ENCODE peak calls at places on chromosomes 4 and X, in eight cellular contexts. G is PC-3; Z is stimulated activated CD8-positive, alpha-beta memory T cell treated with anti-CD3 and anti-CD28 coated beads, Interleukin-4, amount 100 ng/mL, for 4 hours; L is COLO829; Y is HT-29; A is MV-4-11; C is mesendoderm; Q is activated CD4-positive, alpha-beta T cell treated with anti-CD3 and anti-CD28 coated beads for 4 hours. W is an unnamed sample.

GRCh38 chrX:150663061-150663460 is 30.1 kb upstream of the MTMR1 start:
- DNase-seq in G (no peak), Z (no peak), L (no peak), Y (no peak), A (no peak), C (no peak), Q (no peak), W (no peak)

GRCh38 chr4:87973283-87974169 is 2.0 kb upstream of the SPP1 start:
- DNase-seq in G (peak), Z (no peak), L (peak), Y (peak), A (peak), C (peak), Q (no peak), W (peak)

GRCh38 chr4:3302164-3302785 is 9.5 kb downstream of the RGS12 start:
- DNase-seq in G (no peak), Z (peak), L (no peak), Y (no peak), A (no peak), C (no peak), Q (peak), W (peak)

GRCh38 chrX:27619975-27620374 is 29.8 kb downstream of the DCAF8L2 start:
- DNase-seq in G (peak), Z (no peak), L (no peak), Y (peak), A (peak), C (peak), Q (no peak), W (peak)

GRCh38 chr4:149897784-149898183 is 82.1 kb upstream of the IQCM start:
- DNase-seq in G (peak), Z (no peak), L (no peak), Y (peak), A (no peak), C (peak), Q (no peak), W (peak)

GRCh38 chr4:151238477-151238876 is 38.5 kb upstream of the PRSS48 start:
- DNase-seq in G (peak), Z (no peak), L (no peak), Y (peak), A (no peak), C (no peak), Q (no peak), W (no peak)

GRCh38 chr4:165085946-165086345 is 26.7 kb downstream of the TMEM192 start:
- DNase-seq in G (no peak), Z (no peak), L (no peak), Y (no peak), A (no peak), C (no peak), Q (no peak), W (no peak)

GRCh38 chr4:149531861-149532260 is 283.8 kb downstream of the IQCM start:
- DNase-seq in G (peak), Z (no peak), L (no peak), Y (peak), A (peak), C (peak), Q (no peak), W (no peak)

GRCh38 chrX:45479196-45479834 is 278.6 kb upstream of the DIPK2B start:
- DNase-seq in G (peak), Z (no peak), L (no peak), Y (no peak), A (no peak), C (no peak), Q (no peak), W (peak)

GRCh38 chrX:105837227-105837626 is 14.9 kb downstream of the NRK start:
- DNase-seq in G (peak), Z (no peak), L (no peak), Y (no peak), A (no peak), C (no peak), Q (no peak), W (peak)

GRCh38 chr4:37602454-37603069 is 83.6 kb downstream of the RELL1 start:
- DNase-seq in G (no peak), Z (no peak), L (no peak), Y (no peak), A (no peak), C (no peak), Q (no peak), W (no peak)

GRCh38 chrX:13357925-13358324 is 38.1 kb upstream of the ATXN3L start:
- DNase-seq in G (no peak), Z (no peak), L (peak), Y (no peak), A (no peak), C (peak), Q (no peak), W (no peak)

GRCh38 chr4:8244001-8244757 is 25.4 kb upstream of the HTRA3 start:
- DNase-seq in G (no peak), Z (no peak), L (no peak), Y (no peak), A (no peak), C (no peak), Q (no peak), W (no peak)

GRCh38 chr4:2103843-2104547 is 44.9 kb downstream of the NAT8L start:
- DNase-seq in G (no peak), Z (no peak), L (no peak), Y (no peak), A (peak), C (no peak), Q (no peak), W (no peak)

GRCh38 chr4:27059446-27059845 is 198.8 kb downstream of the STIM2 start:
- DNase-seq in G (no peak), Z (no peak), L (no peak), Y (peak), A (no peak), C (no peak), Q (no peak), W (no peak)

GRCh38 chr4:85591361-85592098 is 116.6 kb downstream of the ARHGAP24 start:
- DNase-seq in G (peak), Z (no peak), L (no peak), Y (no peak), A (no peak), C (no peak), Q (no peak), W (no peak)